ENCODE peak calls at places on chromosomes 11 and 22, in five cellular contexts. E is endothelial cell, W is LoVo, K is tibial artery, U is activated T-helper 1 cell treated with Interleukin-2 at 50 U/mL for 16 hours. L is an unnamed sample.

GRCh38 chr11:10885703-10886363 is 28.0 kb upstream of the ZBED5 start:
- DNase-seq in E (no peak), W (no peak), K (no peak), U (no peak), L (no peak)

GRCh38 chr22:32880906-32881596 is 79.5 kb downstream of the TIMP3 start:
- DNase-seq in E (peak), W (no peak), K (peak), U (no peak), L (no peak)

GRCh38 chr22:41862530-41863266 is 29.8 kb downstream of the SREBF2 start:
- DNase-seq in E (no peak), W (no peak), K (no peak), U (no peak), L (no peak)

GRCh38 chr11:70786021-70786665 is 387.8 kb downstream of the CTTN start:
- DNase-seq in E (no peak), W (no peak), K (no peak), U (no peak), L (no peak)

GRCh38 chr22:50310209-50310722 is 2.8 kb upstream of the PLXNB2 start:
- DNase-seq in E (no peak), W (no peak), K (no peak), U (no peak), L (no peak)

GRCh38 chr11:19747634-19748280 is 35.1 kb downstream of the NAV2 start:
- DNase-seq in E (no peak), W (no peak), K (peak), U (no peak), L (no peak)

GRCh38 chr11:65183201-65183891 is 1.6 kb downstream of the CAPN1 start:
- DNase-seq in E (no peak), W (no peak), K (no peak), U (no peak), L (no peak)

GRCh38 chr22:28254396-28254795 is 335.3 kb upstream of the PITPNB start:
- DNase-seq in E (no peak), W (no peak), K (no peak), U (no peak), L (no peak)